ENCODE peak calls at places on chromosomes 4 and X, in ten cellular contexts. V, S, Q, W, Y, U, H, P, K and I are unnamed samples.

GRCh38 chr4:183377491-183377890 is 55.3 kb upstream of the CLDN24 start:
- DNase-seq in V (no peak), S (no peak), Q (no peak), W (no peak), Y (no peak), U (no peak), H (no peak), P (no peak), K (no peak), I (no peak)

GRCh38 chr4:7067523-7068278 is at the start of gene GRPEL1:
- DNase-seq in V (peak; percentile 100), S (peak; percentile 99), Q (peak; percentile 99), W (peak; percentile 100), Y (peak; percentile 96), U (peak; percentile 100), H (peak; percentile 99), P (peak; percentile 99), K (peak; percentile 99), I (peak; percentile 100)

GRCh38 chr4:5751073-5751917 is 40.3 kb downstream of the EVC start:
- DNase-seq in V (no peak), S (no peak), Q (peak; percentile 66), W (no peak), Y (no peak), U (no peak), H (no peak), P (no peak), K (no peak), I (no peak)

GRCh38 chr4:105150511-105150910 is 3.8 kb downstream of the TET2 start:
- DNase-seq in V (no peak), S (no peak), Q (no peak), W (no peak), Y (no peak), U (no peak), H (no peak), P (no peak), K (no peak), I (no peak)

GRCh38 chrX:75038925-75039324 is 113.7 kb upstream of the NEXMIF start:
- DNase-seq in V (peak; percentile 1), S (no peak), Q (no peak), W (no peak), Y (no peak), U (no peak), H (no peak), P (no peak), K (no peak), I (no peak)

GRCh38 chrX:122866527-122866926 is 317.6 kb upstream of the GRIA3 start:
- DNase-seq in V (no peak), S (no peak), Q (no peak), W (no peak), Y (no peak), U (no peak), H (no peak), P (no peak), K (no peak), I (no peak)

GRCh38 chrX:132119283-132119682 is 8.5 kb downstream of the FRMD7 start:
- DNase-seq in V (no peak), S (no peak), Q (no peak), W (no peak), Y (no peak), U (no peak), H (no peak), P (no peak), K (no peak), I (no peak)

GRCh38 chr4:138841341-138841740 is 174.2 kb upstream of the NOCT start:
- DNase-seq in V (no peak), S (no peak), Q (no peak), W (no peak), Y (no peak), U (no peak), H (no peak), P (no peak), K (no peak), I (no peak)

GRCh38 chrX:109714340-109714958 is 18.6 kb downstream of the ACSL4 start:
- DNase-seq in V (no peak), S (no peak), Q (no peak), W (no peak), Y (no peak), U (no peak), H (no peak), P (no peak), K (no peak), I (no peak)

GRCh38 chrX:68443155-68443868 is 10.0 kb upstream of the OPHN1 start:
- DNase-seq in V (no peak), S (peak; percentile 45), Q (no peak), W (peak; percentile 21), Y (no peak), U (no peak), H (no peak), P (no peak), K (no peak), I (no peak)

GRCh38 chr4:152480356-152480755 is 55.5 kb downstream of the FBXW7 start:
- DNase-seq in V (no peak), S (no peak), Q (no peak), W (no peak), Y (no peak), U (no peak), H (no peak), P (no peak), K (no peak), I (no peak)

GRCh38 chrX:51144828-51145442 is 187.7 kb upstream of the NUDT10 start:
- DNase-seq in V (peak; percentile 41), S (no peak), Q (peak; percentile 38), W (no peak), Y (peak; percentile 21), U (no peak), H (peak; percentile 3), P (no peak), K (no peak), I (peak; percentile 37)

GRCh38 chr4:7350396-7350795 is 84.3 kb downstream of the PSAPL1 start:
- DNase-seq in V (no peak), S (peak; percentile 30), Q (no peak), W (peak; percentile 10), Y (no peak), U (no peak), H (no peak), P (no peak), K (no peak), I (no peak)

GRCh38 chrX:119784747-119785446 is 6.5 kb downstream of the RPL39 start:
- DNase-seq in V (peak; percentile 49), S (no peak), Q (no peak), W (no peak), Y (no peak), U (no peak), H (no peak), P (no peak), K (no peak), I (peak; percentile 52)

GRCh38 chr4:4990857-4991540 is 28.3 kb downstream of the CYTL1 start:
- DNase-seq in V (peak; percentile 43), S (no peak), Q (no peak), W (peak; percentile 72), Y (no peak), U (peak; percentile 84), H (peak; percentile 7), P (peak; percentile 85), K (no peak), I (peak; percentile 94)

GRCh38 chr4:31662951-31663350 is 942.8 kb downstream of the PCDH7 start:
- DNase-seq in V (no peak), S (no peak), Q (no peak), W (no peak), Y (no peak), U (no peak), H (no peak), P (no peak), K (no peak), I (no peak)

GRCh38 chr4:144733566-144733965 is 87.6 kb downstream of the HHIP start:
- DNase-seq in V (no peak), S (no peak), Q (no peak), W (no peak), Y (no peak), U (no peak), H (no peak), P (no peak), K (no peak), I (no peak)

GRCh38 chr4:16926214-16926613 is 27.8 kb upstream of the LDB2 start:
- DNase-seq in V (no peak), S (no peak), Q (no peak), W (no peak), Y (no peak), U (no peak), H (no peak), P (no peak), K (no peak), I (no peak)

GRCh38 chr4:24032371-24032989 is 142.6 kb upstream of the PPARGC1A start:
- DNase-seq in V (peak; percentile 23), S (no peak), Q (no peak), W (no peak), Y (no peak), U (no peak), H (no peak), P (no peak), K (no peak), I (peak; percentile 25)

GRCh38 chrX:40099046-40099968 is 1.5 kb upstream of the BCOR start:
- DNase-seq in V (peak; percentile 61), S (peak; percentile 57), Q (peak; percentile 89), W (peak; percentile 33), Y (no peak), U (peak; percentile 57), H (peak; percentile 29), P (no peak), K (no peak), I (peak; percentile 60)

GRCh38 chr4:152935138-152935537 is 985 bp upstream of the FHDC1 start:
- DNase-seq in V (peak; percentile 70), S (peak; percentile 49), Q (peak; percentile 74), W (no peak), Y (no peak), U (no peak), H (no peak), P (no peak), K (no peak), I (no peak)

GRCh38 chr4:156672924-156673323 is 298.7 kb downstream of the PDGFC start:
- DNase-seq in V (no peak), S (no peak), Q (no peak), W (no peak), Y (no peak), U (no peak), H (no peak), P (no peak), K (no peak), I (no peak)

GRCh38 chr4:18111100-18111499 is 89.5 kb upstream of the LCORL start:
- DNase-seq in V (no peak), S (no peak), Q (no peak), W (no peak), Y (no peak), U (no peak), H (no peak), P (no peak), K (no peak), I (no peak)

GRCh38 chr4:57640391-57641100 is 530.4 kb upstream of the IGFBP7 start:
- DNase-seq in V (peak; percentile 28), S (no peak), Q (no peak), W (no peak), Y (no peak), U (no peak), H (no peak), P (no peak), K (no peak), I (no peak)